ENCODE peak calls at places on chromosome 3, in ten cellular contexts. K, S, Y, A, L, R, U, Z, V and D are unnamed samples.

GRCh38 chr3:180332608-180333007 is 269.4 kb upstream of the TTC14 start:
- DNase-seq in K (no peak), S (no peak), Y (no peak), A (no peak), L (no peak), R (no peak), U (no peak), Z (no peak), V (no peak), D (no peak)

GRCh38 chr3:57158813-57159678 is 6.1 kb downstream of the IL17RD start:
- DNase-seq in K (no peak), S (no peak), Y (no peak), A (no peak), L (no peak), R (no peak), U (no peak), Z (no peak), V (no peak), D (no peak)

GRCh38 chr3:155549087-155549486 is 195.8 kb downstream of the PLCH1 start:
- DNase-seq in K (no peak), S (no peak), Y (no peak), A (no peak), L (no peak), R (no peak), U (no peak), Z (no peak), V (no peak), D (no peak)

GRCh38 chr3:71175722-71176365 is 407.7 kb downstream of the FOXP1 start:
- DNase-seq in K (peak; percentile 41), S (no peak), Y (no peak), A (no peak), L (no peak), R (no peak), U (no peak), Z (no peak), V (no peak), D (no peak)

GRCh38 chr3:169818330-169818729 is 5.6 kb upstream of the LRRC34 start:
- DNase-seq in K (peak; percentile 36), S (no peak), Y (no peak), A (no peak), L (no peak), R (no peak), U (no peak), Z (no peak), V (no peak), D (no peak)

GRCh38 chr3:169914321-169914720 is 2.9 kb downstream of the SAMD7 start:
- DNase-seq in K (peak; percentile 48), S (no peak), Y (no peak), A (no peak), L (no peak), R (no peak), U (no peak), Z (peak; percentile 24), V (no peak), D (no peak)

GRCh38 chr3:158961911-158962310 is 160.1 kb downstream of the MFSD1 start:
- DNase-seq in K (no peak), S (no peak), Y (no peak), A (no peak), L (no peak), R (no peak), U (no peak), Z (no peak), V (no peak), D (no peak)

GRCh38 chr3:59451041-59451763 is 401.4 kb upstream of the CFAP20DC start:
- DNase-seq in K (no peak), S (no peak), Y (no peak), A (no peak), L (peak; percentile 38), R (peak; percentile 85), U (no peak), Z (no peak), V (peak; percentile 23), D (peak; percentile 47)

GRCh38 chr3:31448035-31448881 is 84.5 kb upstream of the STT3B start:
- DNase-seq in K (no peak), S (no peak), Y (no peak), A (peak; percentile 53), L (peak; percentile 35), R (peak; percentile 17), U (no peak), Z (no peak), V (no peak), D (peak; percentile 14)

GRCh38 chr3:73148207-73148606 is 86.7 kb downstream of the EBLN2 start:
- DNase-seq in K (no peak), S (no peak), Y (no peak), A (no peak), L (no peak), R (no peak), U (no peak), Z (no peak), V (no peak), D (no peak)

GRCh38 chr3:152466784-152467183 is 198.1 kb downstream of the MBNL1 start:
- DNase-seq in K (peak; percentile 24), S (peak; percentile 21), Y (no peak), A (peak; percentile 51), L (no peak), R (peak; percentile 19), U (no peak), Z (peak; percentile 34), V (peak; percentile 30), D (no peak)

GRCh38 chr3:160129459-160130061 is 95.7 kb upstream of the C3orf80 start:
- DNase-seq in K (peak; percentile 99), S (peak; percentile 80), Y (no peak), A (no peak), L (no peak), R (no peak), U (peak; percentile 27), Z (peak; percentile 93), V (no peak), D (no peak)

GRCh38 chr3:171833006-171833405 is 10.1 kb upstream of the TMEM212 start:
- DNase-seq in K (no peak), S (no peak), Y (no peak), A (no peak), L (no peak), R (no peak), U (no peak), Z (no peak), V (no peak), D (no peak)

GRCh38 chr3:15982667-15983145 is 184.9 kb upstream of the ANKRD28 start:
- DNase-seq in K (peak; percentile 97), S (peak; percentile 84), Y (peak; percentile 50), A (no peak), L (no peak), R (no peak), U (peak; percentile 25), Z (peak; percentile 90), V (no peak), D (no peak)

DNA sequence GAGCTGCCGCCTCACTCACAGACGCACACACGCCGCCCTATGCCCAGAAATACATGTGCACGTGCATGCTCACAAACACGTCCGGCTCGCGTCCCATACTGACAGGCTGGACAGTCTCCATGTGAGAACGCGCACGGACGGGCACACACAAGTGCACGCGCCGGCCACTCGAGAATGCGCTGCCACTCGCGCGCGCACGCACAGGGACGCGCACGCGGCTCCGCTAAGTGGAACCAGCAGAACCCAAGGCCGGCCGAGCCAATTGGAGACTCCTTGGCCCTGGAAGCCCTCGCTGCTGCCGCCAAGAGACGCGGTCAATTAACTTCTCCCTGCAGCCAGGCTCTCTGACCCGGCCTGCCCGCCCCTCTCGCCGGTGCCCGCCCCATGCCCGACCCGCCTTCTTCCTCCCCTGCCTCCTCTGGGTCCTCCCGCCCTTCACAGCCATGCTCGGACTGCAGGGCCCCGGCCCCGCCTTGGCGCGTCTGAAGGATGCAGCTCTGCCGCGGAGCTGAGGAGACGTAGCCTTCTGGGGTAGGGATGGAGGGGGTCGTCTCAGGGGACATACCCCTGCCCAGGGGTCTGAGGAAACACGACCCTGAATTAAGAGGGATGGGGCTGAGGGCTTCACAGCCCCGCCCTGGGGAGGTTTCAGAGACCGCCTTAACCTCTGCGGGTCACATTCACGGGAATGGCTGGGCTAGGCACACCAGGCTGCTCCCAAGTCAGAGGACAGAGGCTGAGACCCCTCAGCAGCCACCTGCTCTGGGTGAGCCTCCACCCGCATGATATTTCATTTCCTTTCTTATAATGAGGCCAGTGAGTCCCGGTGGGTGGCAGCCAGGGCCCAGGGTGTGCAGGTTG is 15.0 kb downstream of the PTH1R start:
- DNase-seq in K (peak; percentile 34), S (peak; percentile 8), Y (peak; percentile 71), A (no peak), L (peak; percentile 60), R (no peak), U (peak; percentile 81), Z (peak; percentile 30), V (peak; percentile 94), D (no peak)
- H3K4me3 ChIP-seq in K (peak overlapping the region; percentile 62), S (peak overlapping the region; percentile 51), Y (peak overlapping the region; percentile 65), A (peak overlapping the region; percentile 64), L (peak overlapping the region; percentile 31), R (no peak overlapping the region), U (peak overlapping the region; percentile 55), Z (peak overlapping the region; percentile 48), V (peak overlapping the region; percentile 2), D (peak overlapping the region; percentile 49)

DNA sequence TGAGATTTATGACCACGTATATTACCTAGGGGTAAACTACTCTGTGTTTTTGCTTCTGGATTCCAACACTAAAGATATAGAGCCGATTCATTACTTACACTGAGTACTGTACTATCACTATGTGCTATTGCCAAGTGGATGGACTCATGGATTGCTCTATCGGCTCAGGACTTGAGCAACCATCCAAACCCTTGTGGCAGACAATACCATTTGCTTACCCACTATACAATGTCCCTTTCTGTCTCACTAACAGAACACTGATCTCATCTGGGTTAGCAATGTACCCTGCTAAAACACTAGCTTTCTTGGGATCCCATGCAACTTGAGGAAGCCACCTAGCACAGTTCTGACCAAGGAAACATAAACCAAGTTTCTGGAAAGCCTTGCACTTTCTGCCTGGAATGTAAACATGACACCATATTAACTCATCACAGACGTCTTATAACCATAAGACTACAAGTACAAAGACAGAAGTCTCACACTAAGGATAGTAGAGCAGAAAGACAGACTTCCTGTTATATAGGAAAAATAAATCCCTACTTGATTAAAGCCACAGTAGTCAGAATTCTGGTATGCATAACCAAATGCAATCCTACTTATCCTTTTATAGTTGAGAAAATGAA is 38.6 kb downstream of the HACD2 start:
- DNase-seq in K (peak; percentile 73), S (peak; percentile 65), Y (no peak), A (no peak), L (no peak), R (no peak), U (no peak), Z (peak; percentile 43), V (no peak), D (no peak)
- H3K27ac ChIP-seq in K (no peak overlapping the region), S (no peak overlapping the region), Y (no peak overlapping the region), A (no peak overlapping the region), L (no peak overlapping the region), R (no peak overlapping the region), U (no peak overlapping the region), Z (no peak overlapping the region), V (no peak overlapping the region), D (no peak overlapping the region)

DNA sequence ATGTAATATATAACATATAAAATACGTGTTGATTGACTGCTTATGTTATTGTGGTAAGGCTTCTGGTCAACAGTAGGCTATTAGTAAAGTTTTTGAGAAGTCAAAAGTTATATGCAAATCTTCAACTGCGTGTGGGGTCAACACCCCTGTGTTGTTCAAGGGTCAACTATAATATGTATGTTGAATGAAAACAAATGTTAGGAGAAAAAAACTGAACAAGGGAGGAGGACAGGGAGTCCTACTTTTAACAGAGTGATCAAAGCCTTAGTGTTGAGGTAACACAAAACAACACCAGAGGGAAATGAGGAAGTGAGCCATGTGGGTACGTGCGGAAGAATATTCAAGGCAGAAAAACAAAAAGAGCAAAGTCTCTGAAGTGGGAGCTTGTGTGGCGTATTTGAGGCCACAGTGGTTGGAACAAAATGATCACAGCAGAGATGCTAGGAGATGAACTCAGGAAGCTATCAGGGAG is 62.5 kb downstream of the SFMBT1 start:
- DNase-seq in K (no peak), S (no peak), Y (no peak), A (no peak), L (peak; percentile 38), R (peak; percentile 91), U (no peak), Z (no peak), V (no peak), D (peak; percentile 62)
- H3K4me3 ChIP-seq in K (no peak overlapping the region), S (no peak overlapping the region), Y (no peak overlapping the region), A (no peak overlapping the region), L (no peak overlapping the region), R (peak overlapping the region; percentile 23), U (no peak overlapping the region), Z (no peak overlapping the region), V (no peak overlapping the region), D (no peak overlapping the region)

GRCh38 chr3:42369304-42369703 is 41.1 kb downstream of the LYZL4 start:
- DNase-seq in K (no peak), S (no peak), Y (no peak), A (no peak), L (peak; percentile 11), R (no peak), U (peak; percentile 15), Z (peak; percentile 18), V (peak; percentile 51), D (no peak)
- H3K27ac ChIP-seq in K (no peak overlapping the region), S (no peak overlapping the region), Y (no peak overlapping the region), A (no peak overlapping the region), L (no peak overlapping the region), R (no peak overlapping the region), U (no peak overlapping the region), Z (no peak overlapping the region), V (no peak overlapping the region), D (no peak overlapping the region)